ENCODE peak calls at places on chromosome 12, in four cellular contexts. One of them, this sample, is unnamed.

GRCh38 chr12:34403706-34404376 is 381.5 kb downstream of the ALG10 start:
- DNase-seq in Caco-2: no peak
- DNase-seq in right cardiac atrium: peak
- DNase-seq in astrocyte of the cerebellum: no peak
- DNase-seq in this sample: peak

GRCh38 chr12:1918081-1918874 is at the start of gene CACNA2D4:
- DNase-seq in Caco-2: no peak
- DNase-seq in right cardiac atrium: peak
- DNase-seq in astrocyte of the cerebellum: no peak
- DNase-seq in this sample: no peak

GRCh38 chr12:41919526-41920305 is 225.0 kb downstream of the GXYLT1 start:
- DNase-seq in Caco-2: no peak
- DNase-seq in right cardiac atrium: no peak
- DNase-seq in astrocyte of the cerebellum: no peak
- DNase-seq in this sample: no peak

GRCh38 chr12:113231275-113232231 is 10.3 kb downstream of the TPCN1 start:
- DNase-seq in Caco-2: peak
- DNase-seq in right cardiac atrium: no peak
- DNase-seq in astrocyte of the cerebellum: peak
- DNase-seq in this sample: no peak

GRCh38 chr12:109393437-109394345 is 46.0 kb downstream of the MYO1H start:
- DNase-seq in Caco-2: peak
- DNase-seq in right cardiac atrium: no peak
- DNase-seq in astrocyte of the cerebellum: peak
- DNase-seq in this sample: no peak

GRCh38 chr12:132186857-132187620 is 42.8 kb downstream of the NOC4L start:
- DNase-seq in Caco-2: no peak
- DNase-seq in right cardiac atrium: peak
- DNase-seq in astrocyte of the cerebellum: no peak
- DNase-seq in this sample: no peak

GRCh38 chr12:31369712-31370521 is 44.0 kb upstream of the SINHCAF start:
- DNase-seq in Caco-2: peak
- DNase-seq in right cardiac atrium: no peak
- DNase-seq in astrocyte of the cerebellum: no peak
- DNase-seq in this sample: peak

GRCh38 chr12:89469361-89469760 is 55.2 kb downstream of the GALNT4 start:
- DNase-seq in Caco-2: no peak
- DNase-seq in right cardiac atrium: no peak
- DNase-seq in astrocyte of the cerebellum: peak
- DNase-seq in this sample: no peak

GRCh38 chr12:54658306-54659264 is 10.4 kb upstream of the DCD start:
- DNase-seq in Caco-2: peak
- DNase-seq in right cardiac atrium: no peak
- DNase-seq in astrocyte of the cerebellum: no peak
- DNase-seq in this sample: no peak

GRCh38 chr12:5222729-5223128 is 179.1 kb downstream of the KCNA5 start:
- DNase-seq in Caco-2: no peak
- DNase-seq in right cardiac atrium: no peak
- DNase-seq in astrocyte of the cerebellum: no peak
- DNase-seq in this sample: no peak

GRCh38 chr12:69000540-69001243 is 67.7 kb upstream of the CPM start:
- DNase-seq in Caco-2: peak
- DNase-seq in right cardiac atrium: no peak
- DNase-seq in astrocyte of the cerebellum: no peak
- DNase-seq in this sample: no peak

GRCh38 chr12:130199536-130200390 is 37.5 kb downstream of the FZD10 start:
- DNase-seq in Caco-2: no peak
- DNase-seq in right cardiac atrium: no peak
- DNase-seq in astrocyte of the cerebellum: no peak
- DNase-seq in this sample: no peak

GRCh38 chr12:4214912-4215861 is 58.4 kb upstream of the CCND2 start:
- DNase-seq in Caco-2: no peak
- DNase-seq in right cardiac atrium: peak
- DNase-seq in astrocyte of the cerebellum: no peak
- DNase-seq in this sample: no peak

GRCh38 chr12:132147423-132148367 is 3.4 kb downstream of the NOC4L start:
- DNase-seq in Caco-2: no peak
- DNase-seq in right cardiac atrium: peak
- DNase-seq in astrocyte of the cerebellum: no peak
- DNase-seq in this sample: no peak

GRCh38 chr12:131208425-131208824 is 254.7 kb downstream of the ADGRD1 start:
- DNase-seq in Caco-2: no peak
- DNase-seq in right cardiac atrium: no peak
- DNase-seq in astrocyte of the cerebellum: no peak
- DNase-seq in this sample: no peak

GRCh38 chr12:30602678-30603077 is 93.0 kb downstream of the IPO8 start:
- DNase-seq in Caco-2: no peak
- DNase-seq in right cardiac atrium: no peak
- DNase-seq in astrocyte of the cerebellum: no peak
- DNase-seq in this sample: no peak

GRCh38 chr12:10408842-10409241 is 715 bp downstream of the KLRC4 start:
- DNase-seq in Caco-2: no peak
- DNase-seq in right cardiac atrium: no peak
- DNase-seq in astrocyte of the cerebellum: no peak
- DNase-seq in this sample: no peak

GRCh38 chr12:16349132-16349463 is 1.7 kb downstream of the MGST1 start:
- DNase-seq in Caco-2: peak
- DNase-seq in right cardiac atrium: peak
- DNase-seq in astrocyte of the cerebellum: peak
- DNase-seq in this sample: peak

GRCh38 chr12:110689002-110689600 is at the start of gene HVCN1:
- DNase-seq in Caco-2: peak
- DNase-seq in right cardiac atrium: peak
- DNase-seq in astrocyte of the cerebellum: no peak
- DNase-seq in this sample: peak

GRCh38 chr12:68560823-68561422 is 49.8 kb upstream of the RAP1B start:
- DNase-seq in Caco-2: no peak
- DNase-seq in right cardiac atrium: no peak
- DNase-seq in astrocyte of the cerebellum: no peak
- DNase-seq in this sample: no peak

GRCh38 chr12:9049520-9050133 is 60.3 kb downstream of the KLRG1 start:
- DNase-seq in Caco-2: peak
- DNase-seq in right cardiac atrium: no peak
- DNase-seq in astrocyte of the cerebellum: peak
- DNase-seq in this sample: no peak

GRCh38 chr12:132438726-132439125 is 51.2 kb upstream of the FBRSL1 start:
- DNase-seq in Caco-2: no peak
- DNase-seq in right cardiac atrium: peak
- DNase-seq in astrocyte of the cerebellum: no peak
- DNase-seq in this sample: no peak

GRCh38 chr12:5433081-5433839 is 1.4 kb downstream of the NTF3 start:
- DNase-seq in Caco-2: peak
- DNase-seq in right cardiac atrium: peak
- DNase-seq in astrocyte of the cerebellum: no peak
- DNase-seq in this sample: peak

GRCh38 chr12:58540480-58541299 is 379.6 kb downstream of the LRIG3 start:
- DNase-seq in Caco-2: peak
- DNase-seq in right cardiac atrium: peak
- DNase-seq in astrocyte of the cerebellum: peak
- DNase-seq in this sample: peak

GRCh38 chr12:3218150-3218845 is 141.1 kb downstream of the TSPAN9 start:
- DNase-seq in Caco-2: no peak
- DNase-seq in right cardiac atrium: peak
- DNase-seq in astrocyte of the cerebellum: peak
- DNase-seq in this sample: peak

GRCh38 chr12:77940011-77940423 is 109.3 kb downstream of the NAV3 start:
- DNase-seq in Caco-2: peak
- DNase-seq in right cardiac atrium: no peak
- DNase-seq in astrocyte of the cerebellum: peak
- DNase-seq in this sample: no peak

GRCh38 chr12:14958361-14959125 is 2.9 kb downstream of the ARHGDIB start:
- DNase-seq in Caco-2: no peak
- DNase-seq in right cardiac atrium: no peak
- DNase-seq in astrocyte of the cerebellum: no peak
- DNase-seq in this sample: no peak
- H3K4me3 ChIP-seq in Caco-2: no peak
- H3K4me3 ChIP-seq in right cardiac atrium: peak
- H3K4me3 ChIP-seq in astrocyte of the cerebellum: no peak
- H3K4me3 ChIP-seq in this sample: no peak

GRCh38 chr12:104354868-104355570 is 51.5 kb downstream of the EID3 start:
- DNase-seq in Caco-2: no peak
- DNase-seq in right cardiac atrium: no peak
- DNase-seq in astrocyte of the cerebellum: no peak
- DNase-seq in this sample: no peak

GRCh38 chr12:104356231-104357115 is 52.9 kb downstream of the EID3 start:
- DNase-seq in Caco-2: no peak
- DNase-seq in right cardiac atrium: no peak
- DNase-seq in astrocyte of the cerebellum: no peak
- DNase-seq in this sample: no peak

GRCh38 chr12:104354167-104354867 is 50.8 kb downstream of the EID3 start:
- DNase-seq in Caco-2: no peak
- DNase-seq in right cardiac atrium: no peak
- DNase-seq in astrocyte of the cerebellum: no peak
- DNase-seq in this sample: no peak

GRCh38 chr12:104357431-104357952 is 54.0 kb downstream of the EID3 start:
- DNase-seq in Caco-2: no peak
- DNase-seq in right cardiac atrium: no peak
- DNase-seq in astrocyte of the cerebellum: no peak
- DNase-seq in this sample: no peak

DNA sequence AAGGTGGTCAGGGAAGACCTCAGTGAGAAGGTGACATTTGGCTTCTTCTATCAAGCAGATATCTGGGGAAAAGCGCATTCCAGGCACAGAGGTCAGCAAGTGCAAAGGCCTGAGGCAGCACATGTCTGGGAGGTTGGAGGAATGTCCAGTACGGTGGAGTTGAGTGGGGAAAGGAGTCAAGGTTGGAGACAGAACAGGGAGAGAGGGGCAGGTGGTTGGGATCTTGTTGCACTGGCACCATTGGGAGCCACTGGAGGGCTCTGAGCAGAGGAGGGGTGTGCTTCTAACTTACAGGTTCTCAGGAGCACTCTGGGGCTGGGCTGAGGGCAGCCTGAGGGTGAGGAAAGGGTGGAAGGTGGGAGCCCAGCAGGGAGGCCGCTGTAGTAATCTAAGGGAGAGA is 52.1 kb downstream of the EID3 start:
- DNase-seq in Caco-2: no peak
- DNase-seq in right cardiac atrium: no peak
- DNase-seq in astrocyte of the cerebellum: no peak
- DNase-seq in this sample: no peak
- H3K4me3 ChIP-seq in Caco-2: no peak
- H3K4me3 ChIP-seq in right cardiac atrium: no peak
- H3K4me3 ChIP-seq in astrocyte of the cerebellum: no peak
- H3K4me3 ChIP-seq in this sample: no peak

GRCh38 chr12:32478166-32478565 is 78.8 kb downstream of the FGD4 start:
- DNase-seq in Caco-2: no peak
- DNase-seq in right cardiac atrium: no peak
- DNase-seq in astrocyte of the cerebellum: no peak
- DNase-seq in this sample: no peak
- H3K4me3 ChIP-seq in Caco-2: no peak
- H3K4me3 ChIP-seq in right cardiac atrium: no peak
- H3K4me3 ChIP-seq in astrocyte of the cerebellum: no peak
- H3K4me3 ChIP-seq in this sample: no peak

DNA sequence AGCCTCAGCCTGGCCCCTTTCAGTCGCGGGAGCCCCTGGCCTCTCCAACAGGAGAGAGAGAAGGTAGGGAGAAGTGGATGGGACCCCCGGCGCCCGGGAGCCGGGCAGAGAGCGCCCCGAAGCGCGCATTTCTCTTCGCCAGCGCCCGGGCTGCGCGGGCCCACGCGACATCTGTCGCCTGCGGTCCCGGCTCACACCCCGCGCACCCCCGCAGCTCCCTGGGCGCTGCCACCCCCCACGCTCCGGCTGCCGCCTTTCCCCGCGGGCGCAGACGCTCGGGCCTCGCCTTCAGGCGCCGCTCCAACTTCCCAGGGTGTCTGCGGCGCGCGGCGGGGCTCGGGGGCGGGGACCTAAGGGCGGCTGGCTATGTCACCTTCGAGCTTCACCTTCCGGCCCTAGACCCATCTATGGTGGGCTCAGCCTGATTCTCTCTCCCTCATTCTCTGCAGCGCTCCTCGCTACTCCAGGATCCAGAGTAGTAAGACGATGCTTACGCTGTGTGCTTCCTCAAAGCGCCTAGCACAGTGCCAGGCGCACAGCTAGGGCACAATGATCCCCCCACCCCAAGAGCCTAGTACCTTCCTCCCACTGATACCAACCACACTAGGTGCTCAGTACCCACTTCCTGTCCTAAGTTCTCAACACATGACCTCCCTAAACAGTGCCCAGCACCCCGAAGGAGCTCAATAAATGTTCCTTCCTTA is 1.6 kb downstream of the HRK start:
- DNase-seq in Caco-2: peak
- DNase-seq in right cardiac atrium: no peak
- DNase-seq in astrocyte of the cerebellum: no peak
- DNase-seq in this sample: no peak
- H3K4me3 ChIP-seq in Caco-2: peak
- H3K4me3 ChIP-seq in right cardiac atrium: peak
- H3K4me3 ChIP-seq in astrocyte of the cerebellum: no peak
- H3K4me3 ChIP-seq in this sample: no peak

GRCh38 chr12:12240671-12241345 is 26.0 kb downstream of the LRP6 start:
- DNase-seq in Caco-2: no peak
- DNase-seq in right cardiac atrium: no peak
- DNase-seq in astrocyte of the cerebellum: peak
- DNase-seq in this sample: no peak

GRCh38 chr12:12249216-12250050 is 17.4 kb downstream of the LRP6 start:
- DNase-seq in Caco-2: no peak
- DNase-seq in right cardiac atrium: no peak
- DNase-seq in astrocyte of the cerebellum: no peak
- DNase-seq in this sample: no peak

GRCh38 chr12:12239127-12239526 is 27.7 kb downstream of the LRP6 start:
- DNase-seq in Caco-2: no peak
- DNase-seq in right cardiac atrium: no peak
- DNase-seq in astrocyte of the cerebellum: no peak
- DNase-seq in this sample: no peak

GRCh38 chr12:12247584-12247983 is 19.3 kb downstream of the LRP6 start:
- DNase-seq in Caco-2: no peak
- DNase-seq in right cardiac atrium: no peak
- DNase-seq in astrocyte of the cerebellum: no peak
- DNase-seq in this sample: no peak

GRCh38 chr12:12244341-12244740 is 22.5 kb downstream of the LRP6 start:
- DNase-seq in Caco-2: no peak
- DNase-seq in right cardiac atrium: no peak
- DNase-seq in astrocyte of the cerebellum: no peak
- DNase-seq in this sample: no peak
- H3K4me3 ChIP-seq in Caco-2: no peak
- H3K4me3 ChIP-seq in right cardiac atrium: no peak
- H3K4me3 ChIP-seq in astrocyte of the cerebellum: no peak
- H3K4me3 ChIP-seq in this sample: no peak

This sample was measured in ovary.